ENCODE peak calls at places on chromosome 3, in nine cellular contexts. P, F, M, G, K, R, L, C and N are unnamed samples.

GRCh38 chr3:120144267-120144666 is 50.0 kb upstream of the GSK3B start:
- DNase-seq in P (no peak), F (peak; percentile 75), M (peak; percentile 20), G (no peak), K (no peak), R (no peak), L (no peak), C (no peak), N (no peak)

GRCh38 chr3:29695905-29696238 is 415.0 kb downstream of the RBMS3 start:
- DNase-seq in P (no peak), F (no peak), M (no peak), G (no peak), K (no peak), R (no peak), L (no peak), C (no peak), N (no peak)

GRCh38 chr3:191649626-191650025 is 188.7 kb downstream of the PYDC2 start:
- DNase-seq in P (no peak), F (no peak), M (no peak), G (no peak), K (no peak), R (no peak), L (no peak), C (no peak), N (no peak)

GRCh38 chr3:171058058-171058457 is 31.5 kb upstream of the SLC2A2 start:
- DNase-seq in P (no peak), F (no peak), M (peak; percentile 45), G (no peak), K (no peak), R (no peak), L (no peak), C (no peak), N (no peak)

GRCh38 chr3:12963869-12964712 is 109.1 kb downstream of the IQSEC1 start:
- DNase-seq in P (no peak), F (no peak), M (peak; percentile 20), G (no peak), K (no peak), R (peak; percentile 67), L (no peak), C (no peak), N (no peak)

GRCh38 chr3:57078366-57079220 is 18.1 kb downstream of the SPATA12 start:
- DNase-seq in P (no peak), F (peak; percentile 39), M (peak; percentile 41), G (peak; percentile 35), K (peak; percentile 42), R (no peak), L (no peak), C (peak; percentile 41), N (no peak)

GRCh38 chr3:8539419-8539818 is 37.8 kb downstream of the LMCD1 start:
- DNase-seq in P (no peak), F (no peak), M (peak; percentile 43), G (no peak), K (no peak), R (no peak), L (no peak), C (no peak), N (no peak)

GRCh38 chr3:167318996-167319615 is 61.0 kb downstream of the ZBBX start:
- DNase-seq in P (no peak), F (no peak), M (no peak), G (no peak), K (no peak), R (peak; percentile 74), L (no peak), C (no peak), N (no peak)

GRCh38 chr3:32630266-32630665 is 54.7 kb upstream of the CNOT10 start:
- DNase-seq in P (no peak), F (no peak), M (no peak), G (no peak), K (no peak), R (no peak), L (no peak), C (no peak), N (no peak)

GRCh38 chr3:43024183-43024865 is 45.2 kb downstream of the GASK1A start:
- DNase-seq in P (no peak), F (no peak), M (no peak), G (no peak), K (no peak), R (no peak), L (no peak), C (no peak), N (no peak)